ENCODE peak calls at places on chromosomes 11 and 22, in four cellular contexts. L, Q, O and Z are unnamed samples.

GRCh38 chr11:122399375-122399774 is 256.1 kb upstream of the UBASH3B start:
- DNase-seq in O (no peak), Q (no peak), L (no peak), Z (no peak)

GRCh38 chr22:48885919-48886305 is 941.8 kb downstream of the BRD1 start:
- DNase-seq in L (peak), Q (no peak), O (no peak), Z (no peak)

GRCh38 chr11:95795627-95796308 is 5.5 kb downstream of the CEP57 start:
- DNase-seq in Q (no peak), O (no peak), L (no peak), Z (no peak)

GRCh38 chr11:113994077-113994954 is 19.4 kb downstream of the HTR3A start:
- DNase-seq in L (peak), O (peak), Q (peak), Z (peak)

GRCh38 chr11:21635359-21635758 is 557.5 kb upstream of the ANO5 start:
- DNase-seq in L (no peak), O (no peak), Q (no peak), Z (no peak)

GRCh38 chr22:44702479-44703219 is 645 bp downstream of the PRR5 start:
- DNase-seq in L (peak), O (peak), Q (peak), Z (peak)

GRCh38 chr11:64848779-64849599 is 4.5 kb upstream of the CDC42BPG start:
- DNase-seq in O (no peak), Q (peak), L (peak), Z (no peak)

GRCh38 chr11:95711162-95711944 is 78.2 kb downstream of the FAM76B start:
- DNase-seq in Q (no peak), L (no peak), O (no peak), Z (no peak)

GRCh38 chr22:24106385-24107381 is 74.6 kb upstream of the SUSD2 start:
- DNase-seq in Q (peak), L (peak), O (no peak), Z (peak)

GRCh38 chr11:111793863-111794262 is 27.7 kb upstream of the PPP2R1B start:
- DNase-seq in Q (no peak), L (no peak), O (no peak), Z (no peak)

GRCh38 chr22:39491696-39492095 is 10.4 kb upstream of the MIEF1 start:
- DNase-seq in L (no peak), O (no peak), Q (no peak), Z (no peak)

GRCh38 chr11:75346912-75347647 is 4.4 kb downstream of the ARRB1 start:
- DNase-seq in Q (no peak), O (no peak), L (peak), Z (peak)

GRCh38 chr11:34407121-34407813 is 31.5 kb upstream of the CAT start:
- DNase-seq in O (no peak), L (no peak), Q (no peak), Z (no peak)

GRCh38 chr22:44625981-44626687 is 75.9 kb upstream of the PRR5 start:
- DNase-seq in Q (peak), O (peak), L (peak), Z (peak)

GRCh38 chr11:114233755-114234154 is 62.4 kb upstream of the NNMT start:
- DNase-seq in Q (no peak), O (no peak), L (no peak), Z (peak)

GRCh38 chr11:102666331-102666957 is 39.1 kb downstream of the MMP27 start:
- DNase-seq in O (peak), L (no peak), Q (no peak), Z (peak)

GRCh38 chr22:50298937-50299656 is 8.3 kb downstream of the PLXNB2 start:
- DNase-seq in O (no peak), L (no peak), Q (no peak), Z (peak)

GRCh38 chr11:9977554-9977953 is 313.7 kb downstream of the SWAP70 start:
- DNase-seq in Q (no peak), L (no peak), O (no peak), Z (no peak)

GRCh38 chr11:102564110-102564509 is 33.6 kb upstream of the MMP7 start:
- DNase-seq in Q (no peak), O (no peak), L (no peak), Z (peak)

GRCh38 chr11:69313992-69314391 is 20.0 kb downstream of the MYEOV start:
- DNase-seq in O (no peak), L (no peak), Q (no peak), Z (no peak)

GRCh38 chr22:35997438-35997837 is 31.2 kb downstream of the RBFOX2 start:
- DNase-seq in O (no peak), L (no peak), Q (no peak), Z (peak)

GRCh38 chr11:12546122-12546521 is 128.1 kb upstream of the TEAD1 start:
- DNase-seq in O (no peak), Q (no peak), L (no peak), Z (no peak)

GRCh38 chr11:12546660-12547059 is 127.6 kb upstream of the TEAD1 start:
- DNase-seq in Q (peak), L (no peak), O (no peak), Z (no peak)

GRCh38 chr11:12543596-12544415 is 130.4 kb upstream of the TEAD1 start:
- DNase-seq in Q (peak), O (no peak), L (no peak), Z (no peak)

GRCh38 chr11:12544986-12545775 is 129.0 kb upstream of the TEAD1 start:
- DNase-seq in L (no peak), Q (peak), O (no peak), Z (peak)

GRCh38 chr11:12547953-12548650 is 126.1 kb upstream of the TEAD1 start:
- DNase-seq in L (no peak), Q (no peak), O (no peak), Z (peak)
- H2BK12ac ChIP-seq in L (no peak), Q (no peak), O (no peak), Z (peak)

DNA sequence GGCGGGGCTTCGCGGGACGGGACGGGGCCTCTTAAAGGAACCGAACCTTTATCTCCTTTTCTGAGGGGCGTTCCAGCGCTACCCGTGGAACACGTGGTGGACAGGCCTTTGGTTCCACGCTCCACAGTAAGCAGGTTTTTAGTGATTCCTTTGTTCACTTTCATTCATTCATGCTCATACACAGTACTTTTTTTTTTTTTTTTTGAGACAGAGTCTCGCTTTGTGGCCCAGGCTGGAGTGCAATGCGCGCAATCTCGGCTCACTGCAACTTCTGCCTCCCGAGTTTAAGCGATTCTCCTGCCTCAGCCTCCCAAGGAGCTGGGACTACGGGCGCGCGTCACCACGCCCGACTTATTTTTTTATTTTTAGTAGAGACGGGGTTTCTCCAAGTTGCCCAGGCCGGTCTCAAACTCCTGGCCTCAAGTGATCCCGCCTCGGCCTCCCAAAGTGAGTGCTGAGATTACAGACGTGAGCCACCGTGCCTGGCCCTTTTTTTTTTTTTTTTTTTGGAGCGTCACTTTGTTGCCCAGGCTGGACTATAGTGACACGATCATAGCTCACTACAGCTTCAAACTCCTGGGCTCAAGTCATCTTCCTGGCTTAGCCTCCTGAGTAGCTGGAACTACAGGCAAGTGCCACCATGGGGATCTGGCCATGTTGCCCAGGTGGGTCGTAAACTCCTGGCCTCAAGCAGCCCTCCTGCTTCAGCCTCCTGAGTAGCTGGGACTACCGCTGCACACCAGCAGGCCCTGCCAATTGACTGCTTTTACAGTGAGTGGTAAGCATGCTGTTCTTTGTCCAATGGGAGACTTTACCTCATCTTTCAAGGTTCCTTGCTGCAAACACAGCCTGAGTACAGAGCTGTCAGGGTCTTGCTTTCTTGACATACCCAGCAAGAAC is 479 bp upstream of the CENPM start:
- DNase-seq in O (no peak), Q (no peak), L (no peak), Z (no peak)
- H2BK15ac ChIP-seq in O (no peak), Q (peak), L (no peak), Z (peak)

DNA sequence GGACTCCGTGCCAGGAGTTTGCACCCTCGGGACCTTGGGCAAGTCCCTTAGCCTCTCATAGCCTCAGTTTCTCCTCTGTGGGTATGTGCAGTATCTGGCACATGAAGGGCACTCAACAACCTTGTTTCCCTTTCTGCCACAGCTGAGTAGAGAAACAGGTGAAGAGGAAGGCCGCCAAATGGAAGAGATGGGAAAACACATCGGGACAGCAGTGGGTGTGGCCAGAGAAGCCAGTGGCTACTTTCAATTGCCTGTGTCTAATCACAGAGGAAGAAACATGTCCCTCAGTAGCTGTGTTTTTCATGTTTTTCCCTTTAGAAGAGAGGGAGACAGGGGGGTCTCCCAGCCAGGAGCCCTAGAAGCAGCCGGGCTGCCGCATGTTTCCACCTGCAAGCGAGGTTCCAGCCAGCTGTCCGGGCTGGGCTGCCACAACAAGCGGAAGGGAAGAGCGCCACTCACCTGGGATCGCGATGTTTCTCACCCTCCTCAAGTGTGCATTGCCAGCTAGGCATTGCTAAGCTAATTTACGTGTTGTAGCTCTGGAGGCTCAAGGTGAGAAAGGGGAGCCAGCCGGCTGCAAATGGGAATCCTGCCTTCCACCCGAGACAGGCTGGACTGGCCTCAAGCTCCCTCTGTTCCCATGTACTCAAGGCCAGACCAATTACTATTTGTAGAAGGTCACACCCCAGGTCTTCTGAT is 16.7 kb downstream of the ASPHD2 start:
- DNase-seq in L (no peak), Q (no peak), O (no peak), Z (no peak)
- H3K27ac ChIP-seq in L (no peak), Q (no peak), O (no peak), Z (no peak)

DNA sequence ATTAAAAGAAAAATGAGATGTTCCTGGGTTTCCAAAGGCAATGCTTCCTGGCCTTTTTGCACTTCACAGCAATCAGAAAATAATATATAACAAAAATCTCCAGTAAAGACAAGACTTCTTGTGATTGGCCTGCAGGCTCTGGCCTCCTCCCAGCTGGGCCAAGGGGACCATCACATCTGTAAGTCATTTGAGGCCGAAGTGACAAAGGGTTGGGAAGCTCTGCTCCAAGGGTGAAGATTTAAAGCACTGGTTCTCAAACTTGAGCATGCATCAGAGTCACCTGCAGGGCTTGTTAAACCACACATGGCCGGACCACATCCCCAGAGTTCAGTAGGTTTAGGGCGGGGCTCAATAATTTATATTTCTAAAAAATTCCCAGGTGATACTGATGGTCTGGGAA is 32.1 kb downstream of the ARFGAP2 start:
- DNase-seq in L (no peak), O (no peak), Q (no peak), Z (no peak)
- H2BK12ac ChIP-seq in L (no peak), O (no peak), Q (no peak), Z (no peak)

DNA sequence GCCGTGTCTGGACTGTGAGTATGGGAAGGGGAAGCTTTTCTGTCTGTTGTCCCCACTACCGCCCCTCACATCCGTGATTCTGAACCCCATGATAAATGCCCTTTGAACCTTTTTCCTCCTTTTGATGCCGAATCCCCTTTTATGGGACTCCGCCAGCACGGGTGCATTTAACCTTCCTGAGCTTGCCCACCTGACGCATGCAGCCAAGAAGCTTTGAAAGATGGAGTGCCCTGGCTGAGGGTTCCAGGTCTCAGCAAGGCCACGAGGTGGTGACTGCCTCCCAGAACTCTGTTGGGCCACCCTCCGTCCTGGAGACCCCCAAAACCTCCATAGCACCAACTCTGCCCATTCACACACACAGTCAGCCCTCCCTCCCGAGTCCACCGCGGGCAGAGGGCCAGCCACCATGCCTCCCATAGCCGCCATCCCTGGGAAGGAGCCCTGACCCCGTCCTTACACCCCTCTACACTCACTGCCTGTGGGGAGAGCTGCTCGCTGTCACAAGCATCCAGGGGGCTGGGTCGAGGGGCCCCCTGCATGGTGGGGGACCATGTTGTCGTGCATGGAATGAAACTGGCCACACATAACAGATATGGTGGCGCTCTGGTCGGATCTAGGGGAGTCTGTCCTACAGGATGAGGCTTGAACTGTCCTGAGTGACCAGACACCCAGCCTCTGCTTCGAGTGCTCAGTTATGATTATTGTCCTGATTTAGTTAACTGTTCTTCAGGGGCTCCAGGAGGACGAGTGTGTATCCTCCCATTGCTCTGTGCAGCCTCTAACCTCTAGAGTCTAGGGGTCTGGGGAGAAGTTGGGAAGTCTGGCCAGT is 822 bp upstream of the COMT start:
- DNase-seq in L (no peak), O (no peak), Q (no peak), Z (no peak)
- H2BK15ac ChIP-seq in L (no peak), O (peak), Q (peak), Z (peak)

DNA sequence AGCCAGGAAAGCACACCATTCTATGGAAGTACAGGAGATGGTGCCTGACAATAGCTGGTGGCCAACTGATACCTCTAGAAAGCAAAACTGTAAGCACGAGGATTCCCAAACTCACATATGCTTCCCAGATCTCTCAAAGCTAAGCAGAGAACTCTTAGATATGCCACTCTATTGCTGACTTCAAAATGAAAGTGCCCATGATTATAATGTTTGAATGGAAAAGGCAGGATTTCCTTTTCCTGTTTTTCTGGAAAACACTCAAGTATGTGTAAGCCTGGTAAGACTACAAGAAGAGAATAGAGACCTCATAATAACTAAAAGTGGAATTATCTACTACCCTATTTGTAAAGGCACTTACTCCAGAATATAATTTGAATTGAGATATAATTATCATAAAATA is 2.6 kb upstream of the CARD18 start:
- DNase-seq in L (no peak), O (no peak), Q (no peak), Z (no peak)
- H3K27ac ChIP-seq in L (no peak), O (no peak), Q (no peak), Z (no peak)

GRCh38 chr11:65890324-65891179 is at the start of gene CCDC85B:
- DNase-seq in O (peak), L (peak), Q (peak), Z (peak)
- H2BK12ac ChIP-seq in O (peak), L (no peak), Q (peak), Z (peak)

DNA sequence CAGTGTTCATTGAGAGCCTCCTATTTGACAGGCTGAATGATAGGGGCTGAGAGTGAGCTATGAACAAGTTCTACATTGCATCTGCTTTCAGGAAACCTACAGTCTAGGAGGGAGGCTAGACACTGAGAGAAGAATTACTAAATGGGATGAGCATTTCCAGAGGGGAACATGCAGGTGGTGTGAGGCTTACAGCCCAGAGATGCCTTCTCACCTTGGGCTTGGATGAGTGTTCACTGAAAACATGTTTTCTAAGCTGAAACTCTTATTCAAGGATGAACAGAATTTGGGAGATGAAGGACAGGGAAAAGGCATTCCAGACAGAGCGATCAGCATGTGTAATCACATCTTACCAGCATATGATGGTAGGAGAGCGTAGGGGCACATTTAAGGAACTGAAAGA is 177.5 kb upstream of the E2F8 start:
- DNase-seq in L (no peak), Q (peak), O (no peak), Z (no peak)
- H2BK15ac ChIP-seq in L (no peak), Q (no peak), O (no peak), Z (no peak)

DNA sequence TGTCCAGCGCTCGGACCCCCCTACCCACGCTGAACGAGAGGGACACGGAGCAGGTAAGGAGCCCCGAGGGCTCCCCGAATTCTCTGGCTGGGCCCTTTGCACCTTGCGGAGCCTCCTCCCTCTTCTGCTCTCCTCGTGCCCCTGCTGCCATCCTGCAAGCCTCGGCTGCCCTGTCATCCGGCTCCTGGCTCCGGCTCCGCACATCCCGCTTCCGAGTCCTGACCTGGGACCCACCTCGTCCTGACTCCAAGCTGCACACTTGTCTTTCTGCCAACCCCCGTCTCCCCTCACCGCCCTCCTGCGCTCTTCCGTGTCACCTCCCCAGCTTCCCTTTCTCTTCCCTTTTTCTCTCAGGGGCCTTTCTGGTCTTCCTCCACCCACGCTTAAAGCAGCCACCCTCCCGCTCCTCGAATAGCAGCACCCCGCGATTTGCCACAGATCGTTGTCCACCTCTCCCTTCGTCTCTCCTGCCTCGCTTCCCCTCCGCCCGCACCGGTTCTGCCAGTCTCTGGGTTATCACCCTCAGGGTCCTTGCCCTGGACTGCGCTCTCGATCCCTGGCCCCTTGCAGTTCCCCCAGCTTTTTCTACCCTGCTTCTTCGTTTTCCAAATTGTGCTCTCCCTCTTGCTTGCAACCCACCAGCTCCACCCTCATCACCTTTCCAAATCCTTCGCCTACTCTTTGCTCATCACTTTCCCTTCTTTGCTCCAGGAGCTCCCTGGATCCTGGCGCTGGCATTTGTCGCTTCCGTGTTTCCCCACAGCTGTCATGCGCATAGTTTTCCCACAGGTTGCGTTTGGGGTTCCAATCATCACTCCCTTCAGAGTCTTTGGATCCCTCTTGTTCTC is 822 bp downstream of the MARK2 start:
- DNase-seq in O (no peak), Q (no peak), L (no peak), Z (peak)
- H3K27ac ChIP-seq in O (peak), Q (peak), L (no peak), Z (peak)